ENCODE peak calls at places on chromosomes 4 and X, in ten cellular contexts. K is neural progenitor cell, A is fibroblast of lung, X is colonic mucosa, V is endodermal cell, T is HCT116, R is H9, C is adipocyte, E is mammary epithelial cell, H is MM.1S. Y is an unnamed sample.

GRCh38 chr4:79653871-79654270 is 245.8 kb upstream of the GK2 start:
- DNase-seq in K (no peak), V (no peak), A (no peak), H (no peak), R (no peak), X (no peak), C (no peak), T (no peak), E (no peak), Y (no peak)

GRCh38 chr4:146104541-146104940 is 71.0 kb upstream of the LSM6 start:
- DNase-seq in C (no peak), K (no peak), A (no peak), T (no peak), X (no peak), V (no peak), R (no peak), H (no peak), E (no peak), Y (no peak)

GRCh38 chrX:110755061-110755460 is 40.6 kb downstream of the CHRDL1 start:
- DNase-seq in K (no peak), X (no peak), T (no peak), A (peak), E (no peak), V (no peak), R (no peak), C (no peak), H (no peak), Y (no peak)

GRCh38 chr4:70844180-70844579 is 4.5 kb upstream of the GRSF1 start:
- DNase-seq in V (no peak), E (no peak), A (no peak), T (no peak), C (no peak), R (no peak), X (no peak), H (no peak), K (no peak), Y (peak)

GRCh38 chr4:144658908-144659307 is 13.0 kb downstream of the HHIP start:
- DNase-seq in V (no peak), H (no peak), K (no peak), T (no peak), C (no peak), R (no peak), A (peak), X (no peak), E (peak), Y (no peak)

GRCh38 chrX:17613979-17614572 is 123.2 kb upstream of the SCML1 start:
- DNase-seq in V (no peak), T (no peak), A (peak), R (no peak), X (no peak), K (no peak), C (peak), E (peak), H (peak), Y (no peak)

GRCh38 chr4:138975225-138975624 is 40.4 kb upstream of the NOCT start:
- DNase-seq in H (no peak), V (peak), A (no peak), K (no peak), X (no peak), C (no peak), R (peak), T (no peak), E (no peak), Y (no peak)

GRCh38 chr4:2842667-2843022 is 999 bp upstream of the ADD1 start:
- DNase-seq in A (peak), H (no peak), E (no peak), T (no peak), X (no peak), C (no peak), K (peak), V (no peak), R (peak), Y (no peak)

GRCh38 chrX:125952973-125953372 is 213.1 kb downstream of the DCAF12L2 start:
- DNase-seq in X (no peak), V (no peak), H (no peak), A (no peak), E (no peak), K (no peak), C (no peak), T (no peak), R (no peak), Y (no peak)

GRCh38 chr4:77075869-77076801 is at the start of gene CCNI:
- DNase-seq in X (peak), T (peak), A (peak), C (peak), E (peak), K (peak), V (peak), H (peak), R (peak), Y (peak)

GRCh38 chr4:152150214-152150613 is 385.7 kb downstream of the FBXW7 start:
- DNase-seq in V (no peak), E (no peak), R (no peak), X (no peak), T (no peak), C (no peak), H (no peak), K (no peak), A (no peak), Y (no peak)

GRCh38 chrX:11239230-11239629 is 54.0 kb upstream of the AMELX start:
- DNase-seq in H (peak), X (peak), T (no peak), C (peak), V (no peak), R (no peak), A (peak), E (peak), K (no peak), Y (peak)

GRCh38 chr4:187826725-187827124 is 168.8 kb upstream of the ZFP42 start:
- DNase-seq in C (no peak), K (no peak), T (peak), A (no peak), V (peak), X (no peak), H (no peak), R (peak), E (no peak), Y (no peak)

GRCh38 chr4:88360256-88360655 is 18.4 kb upstream of the HERC6 start:
- DNase-seq in K (no peak), R (no peak), A (no peak), X (no peak), E (no peak), V (no peak), H (no peak), T (no peak), C (no peak), Y (no peak)

GRCh38 chr4:51853027-51853682 is 10.2 kb downstream of the DCUN1D4 start:
- DNase-seq in R (no peak), V (peak), T (no peak), E (no peak), X (peak), A (peak), H (no peak), K (no peak), C (peak), Y (no peak)

GRCh38 chr4:1045193-1045594 is 33.8 kb downstream of the FGFRL1 start:
- DNase-seq in E (no peak), V (peak), T (no peak), A (no peak), H (no peak), X (no peak), R (no peak), C (no peak), K (no peak), Y (no peak)

GRCh38 chrX:12814434-12814833 is 23.2 kb downstream of the PRPS2 start:
- DNase-seq in V (peak), K (peak), E (peak), T (no peak), R (peak), H (peak), A (peak), X (peak), C (peak), Y (peak)

GRCh38 chr4:185508162-185508561 is 27.1 kb downstream of the PDLIM3 start:
- DNase-seq in A (no peak), E (peak), X (no peak), R (no peak), C (no peak), T (peak), H (no peak), V (no peak), K (no peak), Y (no peak)

GRCh38 chrX:39613508-39613921 is 484.2 kb downstream of the BCOR start:
- DNase-seq in V (peak), K (peak), A (peak), E (peak), H (no peak), C (peak), R (peak), X (peak), T (no peak), Y (no peak)

GRCh38 chrX:50941638-50942037 is 31.1 kb downstream of the BMP15 start:
- DNase-seq in A (no peak), R (peak), X (peak), V (peak), C (no peak), E (no peak), H (peak), T (no peak), K (peak), Y (no peak)

GRCh38 chr4:18686338-18687039 is 664.9 kb upstream of the LCORL start:
- DNase-seq in X (no peak), V (no peak), C (no peak), E (no peak), H (no peak), R (no peak), K (no peak), T (no peak), A (peak), Y (no peak)

GRCh38 chr4:135838889-135839288 is 1637.3 kb upstream of the PABPC4L start:
- DNase-seq in X (no peak), T (peak), K (peak), C (peak), V (peak), E (no peak), R (peak), A (peak), H (no peak), Y (no peak)

GRCh38 chrX:155779831-155780230 is 101.3 kb upstream of the VAMP7 start:
- DNase-seq in E (no peak), R (no peak), A (no peak), V (no peak), H (no peak), T (no peak), K (no peak), C (no peak), X (no peak), Y (no peak)

DNA sequence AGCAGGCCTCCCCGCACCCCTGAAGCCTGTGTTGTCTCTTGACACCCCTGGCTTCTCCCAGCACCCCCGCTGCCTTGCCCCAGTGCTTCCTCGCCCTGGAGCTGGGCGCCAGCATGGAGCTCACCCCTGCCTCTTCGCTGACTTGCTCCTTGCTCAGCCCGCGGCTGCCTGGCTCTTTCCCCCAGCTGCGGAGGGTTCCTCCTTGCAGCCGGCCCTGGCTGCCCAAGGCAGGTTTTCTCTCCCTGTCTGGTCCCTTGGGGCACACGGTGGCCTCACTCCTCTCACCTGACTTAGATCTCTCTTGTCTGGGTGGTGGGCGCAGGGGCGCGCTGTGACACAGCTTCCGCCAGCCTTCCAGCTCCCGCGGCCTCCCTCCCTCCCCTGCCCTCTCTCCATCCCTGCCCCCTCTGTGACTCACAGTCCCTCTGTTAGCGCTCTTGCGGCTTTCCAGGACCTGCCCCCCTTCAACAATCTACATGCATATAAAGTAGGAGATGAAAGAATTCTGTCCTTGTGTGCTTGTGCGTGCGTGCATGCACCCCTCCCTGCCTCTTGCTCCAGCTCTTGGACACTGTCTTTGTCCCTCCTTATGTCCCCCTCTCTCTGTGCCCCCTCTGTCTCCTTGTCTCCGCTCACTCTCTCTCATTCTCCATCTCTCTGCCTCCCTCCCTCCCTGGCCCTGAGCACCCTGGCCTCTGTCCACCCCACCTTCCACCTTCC is 2.2 kb downstream of the PLXNB3 start:
- DNase-seq in E (peak), H (no peak), T (no peak), K (peak), X (no peak), R (peak), C (peak), V (peak), A (peak), Y (no peak)
- H3K9ac ChIP-seq in E (no peak), H (no peak), T (no peak), K (no peak), X (no peak), R (no peak), C (peak), V (no peak), A (no peak), Y (no peak)

GRCh38 chr4:48126621-48127020 is 7.4 kb downstream of the TXK start:
- DNase-seq in E (no peak), T (no peak), X (no peak), A (no peak), K (no peak), C (no peak), V (no peak), R (no peak), H (no peak), Y (no peak)

GRCh38 chr4:48129307-48130014 is 4.6 kb downstream of the TXK start:
- DNase-seq in X (peak), K (no peak), R (no peak), V (peak), E (no peak), T (no peak), A (no peak), H (no peak), C (no peak), Y (no peak)

GRCh38 chr4:48127231-48127881 is 6.7 kb downstream of the TXK start:
- DNase-seq in V (peak), C (no peak), T (no peak), H (no peak), R (peak), E (no peak), A (peak), K (peak), X (no peak), Y (no peak)

GRCh38 chr4:48130100-48130499 is 4.0 kb downstream of the TXK start:
- DNase-seq in K (no peak), E (no peak), A (no peak), R (no peak), H (no peak), X (no peak), T (no peak), V (no peak), C (no peak), Y (no peak)

DNA sequence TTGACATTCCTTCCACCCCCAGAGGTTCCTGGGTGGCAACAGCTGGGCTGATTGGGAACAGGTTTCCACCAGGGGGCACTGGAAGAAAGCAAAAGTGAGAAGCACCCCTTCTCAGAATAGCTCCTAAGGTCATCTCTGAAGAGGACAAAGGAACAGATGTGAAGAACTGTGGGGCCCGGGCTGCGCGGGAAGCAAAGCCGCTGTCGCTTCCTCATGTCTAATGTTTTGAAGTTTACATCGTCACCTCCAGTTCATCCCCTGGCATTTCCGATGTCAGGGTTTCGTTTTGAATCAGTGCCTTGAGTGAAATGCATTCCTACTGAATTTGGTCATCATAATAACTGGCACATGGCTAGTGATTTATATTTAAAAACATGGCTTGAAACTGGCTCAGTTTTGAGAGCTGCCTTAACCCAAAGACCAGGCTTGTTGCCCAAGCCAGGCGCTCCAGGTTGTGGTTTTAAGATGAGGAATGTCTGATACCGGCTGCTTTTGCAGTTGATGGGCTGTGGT is 6.1 kb downstream of the TXK start:
- DNase-seq in R (peak), V (peak), A (peak), X (peak), T (peak), E (peak), K (peak), H (peak), C (peak), Y (peak)
- H3K9ac ChIP-seq in R (no peak), V (peak), A (no peak), X (no peak), T (peak), E (no peak), K (no peak), H (no peak), C (no peak), Y (no peak)

GRCh38 chrX:52983526-52983925 is 25.2 kb upstream of the FAM156A start:
- DNase-seq in T (no peak), A (peak), C (peak), E (no peak), X (no peak), K (peak), H (no peak), R (no peak), V (no peak), Y (no peak)
- H3K9ac ChIP-seq in T (no peak), A (no peak), C (peak), E (no peak), X (no peak), K (no peak), H (no peak), R (no peak), V (no peak), Y (no peak)

GRCh38 chrX:70478521-70478920 is 33.9 kb downstream of the DLG3 start:
- DNase-seq in X (no peak), H (no peak), E (no peak), V (no peak), R (no peak), C (no peak), T (no peak), K (no peak), A (no peak), Y (no peak)

GRCh38 chrX:70479197-70479969 is 34.7 kb downstream of the DLG3 start:
- DNase-seq in K (no peak), C (peak), X (no peak), A (peak), T (no peak), V (no peak), E (peak), H (no peak), R (no peak), Y (no peak)

GRCh38 chrX:70477734-70478075 is 33.1 kb downstream of the DLG3 start:
- DNase-seq in C (no peak), H (no peak), K (no peak), R (no peak), E (no peak), A (no peak), V (no peak), T (no peak), X (no peak), Y (no peak)

GRCh38 chrX:70476934-70477733 is 32.5 kb downstream of the DLG3 start:
- DNase-seq in T (peak), A (peak), E (peak), H (no peak), K (peak), C (peak), X (peak), R (peak), V (peak), Y (no peak)

DNA sequence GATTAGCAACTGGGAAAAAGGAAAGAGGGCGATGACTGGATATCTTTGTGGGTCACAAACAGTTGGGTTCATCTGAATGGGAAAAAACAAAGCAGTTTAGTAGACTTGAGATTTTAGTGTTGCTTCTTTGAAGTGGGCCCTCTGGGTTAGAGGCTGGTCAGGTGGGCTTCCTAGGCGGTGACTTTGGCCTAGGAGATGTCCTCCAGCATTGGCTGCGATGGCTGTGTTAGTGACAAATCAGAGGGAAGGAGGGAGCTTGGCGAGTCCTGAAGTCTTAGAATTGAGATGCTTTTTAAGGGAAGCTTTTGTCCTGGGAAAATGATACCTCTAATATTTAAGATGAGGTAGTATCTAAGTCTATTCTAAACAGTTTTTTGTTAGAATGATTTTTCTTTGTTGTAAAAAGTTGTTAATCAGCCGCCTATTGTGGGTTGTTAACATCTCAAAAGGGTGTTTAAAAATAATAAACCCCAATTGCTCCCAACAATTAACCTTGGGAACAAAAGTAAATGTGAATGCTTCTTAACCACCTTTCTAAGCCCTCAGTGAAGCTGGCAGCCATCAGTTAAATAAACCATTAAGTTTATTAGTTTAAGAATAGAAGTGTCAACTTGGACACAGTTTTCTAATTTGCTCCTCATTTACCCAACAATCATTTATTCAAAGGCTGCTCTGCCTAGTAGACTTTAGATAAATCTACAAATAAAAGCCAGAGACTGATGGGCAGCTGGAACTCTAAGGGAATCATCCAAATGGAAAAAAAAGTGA is 31.7 kb downstream of the DLG3 start:
- DNase-seq in E (no peak), X (no peak), C (no peak), H (no peak), V (peak), T (no peak), K (no peak), A (no peak), R (peak), Y (no peak)
- H3K9ac ChIP-seq in E (no peak), X (no peak), C (no peak), H (no peak), V (no peak), T (peak), K (no peak), A (no peak), R (no peak), Y (no peak)

DNA sequence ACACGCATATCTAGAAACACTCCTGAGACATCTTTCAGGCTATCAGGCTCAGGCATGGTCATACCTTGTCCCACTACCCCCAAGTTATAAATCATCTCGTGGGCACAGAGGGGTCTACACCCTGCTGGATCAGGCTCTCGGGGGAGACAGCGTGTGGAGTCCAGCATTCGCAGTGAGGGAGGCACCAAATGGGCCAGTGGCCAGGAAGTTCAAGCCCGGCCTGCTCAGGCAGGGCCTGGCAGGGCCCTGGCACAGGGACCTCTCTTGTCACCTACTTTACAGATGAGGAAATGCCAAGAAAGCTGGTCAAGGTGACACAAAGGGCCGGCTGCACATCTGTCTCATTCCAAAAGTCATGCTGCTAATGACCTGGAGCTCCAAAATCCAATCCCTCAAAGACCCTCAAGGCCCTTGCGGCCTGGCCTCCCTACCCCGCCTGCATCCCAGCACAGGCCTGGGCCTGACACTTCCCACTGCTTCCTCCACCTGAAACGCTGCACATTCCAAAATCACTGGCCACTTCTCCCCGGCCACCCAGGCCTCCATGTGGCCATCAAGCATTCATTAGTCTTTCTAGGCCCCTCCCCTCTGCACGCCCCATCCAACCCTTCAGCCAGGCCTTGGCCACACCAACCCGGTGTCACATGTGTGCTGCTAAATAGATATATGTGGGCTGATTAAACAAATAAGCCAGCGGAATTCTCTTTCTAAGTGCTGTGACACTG is 35.6 kb downstream of the ACOX3 start:
- DNase-seq in T (no peak), K (no peak), R (no peak), H (no peak), V (no peak), A (no peak), C (no peak), X (no peak), E (no peak), Y (no peak)
- H3K9ac ChIP-seq in T (no peak), K (no peak), R (no peak), H (no peak), V (no peak), A (no peak), C (no peak), X (no peak), E (no peak), Y (no peak)

GRCh38 chr4:184427093-184427492 is 47.3 kb downstream of the IRF2 start:
- DNase-seq in X (no peak), C (no peak), H (peak), E (no peak), V (no peak), T (no peak), K (no peak), R (no peak), A (no peak), Y (no peak)
- H3K9ac ChIP-seq in X (no peak), C (no peak), H (peak), E (no peak), V (no peak), T (no peak), K (no peak), R (no peak), A (no peak), Y (no peak)

GRCh38 chrX:100447563-100448397 is 37.7 kb upstream of the PCDH19 start:
- DNase-seq in A (peak), R (peak), E (peak), X (peak), V (peak), H (peak), K (peak), C (peak), T (peak), Y (no peak)
- H3K9ac ChIP-seq in A (no peak), R (no peak), E (no peak), X (no peak), V (no peak), H (no peak), K (no peak), C (peak), T (no peak), Y (no peak)

GRCh38 chr4:41177016-41177415 is 37.3 kb downstream of the APBB2 start:
- DNase-seq in V (no peak), E (peak), K (no peak), R (no peak), H (no peak), X (no peak), C (peak), T (no peak), A (peak), Y (no peak)
- H3K9ac ChIP-seq in V (no peak), E (no peak), K (no peak), R (no peak), H (no peak), X (no peak), C (peak), T (no peak), A (no peak), Y (no peak)

Y was measured in GM12878.